ENCODE peak calls at places on chromosomes 5 and 9, in four cellular contexts. D, M, N and T are unnamed samples.

GRCh38 chr5:172605466-172605865 is 35.6 kb upstream of the NEURL1B start:
- DNase-seq in D (no peak), M (no peak), N (no peak), T (no peak)

GRCh38 chr5:122743231-122743630 is 31.6 kb upstream of the SNX2 start:
- DNase-seq in M (no peak), N (no peak), D (no peak), T (no peak)

GRCh38 chr5:132729896-132730295 is 7.5 kb downstream of the KIF3A start:
- DNase-seq in N (no peak), D (no peak), M (no peak), T (no peak)

GRCh38 chr9:128420060-128420650 is 502 bp upstream of the CERCAM start:
- DNase-seq in D (peak), N (peak), M (peak), T (no peak)

GRCh38 chr9:304519-305185 is 90.0 kb downstream of the DOCK8 start:
- DNase-seq in D (no peak), M (no peak), N (no peak), T (no peak)

GRCh38 chr9:32430720-32431119 is 46.3 kb downstream of the ACO1 start:
- DNase-seq in M (peak), D (no peak), N (no peak), T (no peak)

GRCh38 chr9:97387936-97388684 is 23.8 kb upstream of the TDRD7 start:
- DNase-seq in M (no peak), D (no peak), N (no peak), T (no peak)

GRCh38 chr5:180095545-180095944 is 24.0 kb upstream of the RNF130 start:
- DNase-seq in D (no peak), N (no peak), M (no peak), T (no peak)

GRCh38 chr9:129954868-129955550 is 88.0 kb downstream of the FNBP1 start:
- DNase-seq in M (no peak), N (no peak), D (no peak), T (no peak)

GRCh38 chr9:91949946-91950664 is at the start of gene ROR2:
- DNase-seq in M (no peak), N (peak), D (peak), T (no peak)

GRCh38 chr5:52885614-52886013 is 97.9 kb downstream of the ITGA1 start:
- DNase-seq in M (no peak), D (no peak), N (no peak), T (no peak)

GRCh38 chr9:9961487-9961886 is 651.3 kb downstream of the PTPRD start:
- DNase-seq in D (no peak), M (no peak), N (no peak), T (no peak)

GRCh38 chr9:112278152-112278551 is 55.3 kb downstream of the PTBP3 start:
- DNase-seq in D (no peak), M (no peak), N (no peak), T (no peak)

GRCh38 chr5:98368141-98368540 is 405.3 kb upstream of the RGMB start:
- DNase-seq in N (no peak), M (no peak), D (no peak), T (no peak)

GRCh38 chr5:68432682-68433081 is 217.1 kb downstream of the PIK3R1 start:
- DNase-seq in M (no peak), D (peak), N (no peak), T (no peak)

GRCh38 chr5:116002116-116002906 is 30.0 kb upstream of the ARL14EPL start:
- DNase-seq in D (no peak), N (no peak), M (peak), T (no peak)

GRCh38 chr9:134781895-134782294 is 98.7 kb upstream of the FCN2 start:
- DNase-seq in D (no peak), M (no peak), N (no peak), T (no peak)

GRCh38 chr9:28810375-28811075 is 1237.2 kb upstream of the C9orf72 start:
- DNase-seq in M (no peak), N (no peak), D (no peak), T (peak)

GRCh38 chr5:172179032-172179989 is 8.7 kb downstream of the STK10 start:
- DNase-seq in D (peak), M (no peak), N (peak), T (peak)